ENCODE peak calls at places on chromosome 10, in ten cellular contexts. K is HCT116, F is SK-N-SH, P is stomach, G is GM23338, X is GM12878, B is breast epithelium, W is transverse colon, J is HepG2, Z is K562. H is an unnamed sample.

GRCh38 chr10:103653581-103654020 is 160.1 kb downstream of the NEURL1 start:
- DNase-seq in X (no peak), K (no peak), Z (no peak), J (no peak), P (peak; percentile 59), G (no peak), B (no peak), W (peak; percentile 88), F (no peak), H (no peak)

GRCh38 chr10:78830062-78830974 is 238.4 kb upstream of the ZMIZ1 start:
- DNase-seq in Z (no peak), G (no peak), P (no peak), F (no peak), J (no peak), X (no peak), K (no peak), B (no peak), W (no peak), H (no peak)

GRCh38 chr10:5613481-5613880 is 52.9 kb downstream of the ASB13 start:
- DNase-seq in K (no peak), G (no peak), B (no peak), J (no peak), Z (no peak), W (no peak), F (no peak), P (no peak), X (no peak), H (no peak)

GRCh38 chr10:42491001-42491592 is 147.3 kb downstream of the ZNF33B start:
- DNase-seq in B (no peak), P (no peak), X (no peak), Z (peak; percentile 12), J (no peak), F (no peak), K (no peak), G (no peak), W (no peak), H (no peak)

GRCh38 chr10:78359641-78360091 is 326.0 kb downstream of the RPS24 start:
- DNase-seq in X (no peak), J (no peak), F (peak; percentile 42), G (no peak), B (no peak), K (no peak), Z (no peak), W (no peak), P (no peak), H (no peak)

GRCh38 chr10:127873901-127874470 is 18.8 kb downstream of the CLRN3 start:
- DNase-seq in G (no peak), B (no peak), J (no peak), F (no peak), W (no peak), K (no peak), P (no peak), Z (no peak), X (no peak), H (no peak)

GRCh38 chr10:130179640-130180039 is 43.4 kb downstream of the GLRX3 start:
- DNase-seq in B (no peak), P (no peak), G (peak; percentile 90), F (peak; percentile 47), Z (peak; percentile 46), X (no peak), W (no peak), K (peak; percentile 24), J (peak; percentile 54), H (no peak)

GRCh38 chr10:74039561-74040145 is 41.7 kb downstream of the VCL start:
- DNase-seq in B (no peak), G (no peak), F (no peak), J (no peak), K (no peak), Z (peak; percentile 67), W (peak; percentile 18), P (no peak), X (no peak), H (peak; percentile 81)

GRCh38 chr10:125004571-125005311 is 62.8 kb downstream of the ZRANB1 start:
- DNase-seq in Z (no peak), P (peak; percentile 17), G (no peak), K (no peak), B (peak; percentile 13), J (no peak), X (no peak), W (peak; percentile 4), F (peak; percentile 22), H (peak; percentile 61)

GRCh38 chr10:7464703-7465102 is 53.9 kb upstream of the SFMBT2 start:
- DNase-seq in F (no peak), Z (no peak), G (no peak), X (no peak), J (no peak), B (no peak), P (no peak), W (no peak), K (no peak), H (peak; percentile 63)

GRCh38 chr10:122419890-122420623 is 34.4 kb upstream of the ARMS2 start:
- DNase-seq in J (no peak), G (no peak), Z (no peak), B (no peak), W (no peak), X (no peak), F (no peak), P (no peak), K (no peak), H (peak; percentile 63)

GRCh38 chr10:124063736-124064135 is 29.7 kb downstream of the CHST15 start:
- DNase-seq in W (peak; percentile 47), F (no peak), G (no peak), Z (no peak), P (no peak), B (no peak), J (peak; percentile 32), X (no peak), K (no peak), H (peak; percentile 84)

GRCh38 chr10:3889961-3890522 is 105.0 kb upstream of the KLF6 start:
- DNase-seq in X (no peak), B (no peak), Z (no peak), K (peak; percentile 94), J (peak; percentile 99), P (no peak), G (peak; percentile 39), F (no peak), W (no peak), H (no peak)

GRCh38 chr10:86599729-86600128 is 54.6 kb upstream of the OPN4 start:
- DNase-seq in P (peak; percentile 63), W (peak; percentile 64), G (peak; percentile 79), Z (peak; percentile 39), K (no peak), J (no peak), F (no peak), X (peak; percentile 47), B (no peak), H (no peak)

GRCh38 chr10:32937824-32938482 is 20.1 kb downstream of the ITGB1 start:
- DNase-seq in P (no peak), K (no peak), F (no peak), G (peak; percentile 54), W (peak; percentile 19), X (no peak), Z (no peak), B (no peak), J (peak; percentile 52), H (peak; percentile 69)
- H3K4me3 ChIP-seq in P (no peak overlapping the region), K (no peak overlapping the region), F (no peak overlapping the region), G (no peak overlapping the region), W (no peak overlapping the region), X (no peak overlapping the region), Z (no peak overlapping the region), B (peak overlapping the region; percentile 30), J (no peak overlapping the region), H (no peak overlapping the region)

DNA sequence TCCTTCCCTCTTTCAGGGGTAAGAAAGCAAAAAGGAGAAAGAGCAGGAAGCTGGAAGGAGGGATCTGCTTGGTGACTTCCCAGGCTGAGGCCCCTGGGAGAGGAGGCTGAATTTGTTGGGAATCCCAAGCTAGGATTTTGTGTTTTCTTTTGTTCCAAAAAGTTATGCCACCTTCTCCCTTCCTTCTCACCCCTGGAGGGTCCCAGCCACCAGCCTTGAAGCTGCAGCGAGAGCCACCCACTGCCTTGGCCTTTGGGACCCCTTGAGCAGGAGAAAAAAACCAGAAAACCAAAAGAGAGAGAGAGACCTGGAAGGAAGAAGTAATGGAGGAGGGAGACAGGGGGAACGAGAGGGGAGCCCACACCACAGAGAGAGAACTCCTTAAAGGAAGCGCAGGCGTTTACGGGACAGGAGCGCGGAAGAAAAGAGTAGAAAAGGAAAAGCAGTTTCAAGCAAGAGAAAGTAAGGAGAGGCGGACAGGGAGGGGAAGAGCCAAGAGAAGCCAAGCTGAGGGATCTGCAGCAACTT is 7.1 kb downstream of the VAX1 start:
- DNase-seq in X (no peak), B (no peak), G (no peak), P (no peak), Z (no peak), K (no peak), F (no peak), W (no peak), J (no peak), H (no peak)
- H3K4me1 ChIP-seq in X (no peaks in the 10 kb centered on the region), B (no peaks in the 10 kb centered on the region), G (peaks cover 61% of the 10 kb centered on the region), P (peaks cover 39% of the 10 kb centered on the region), Z (no peaks in the 10 kb centered on the region), K (no peaks in the 10 kb centered on the region), F (no peaks in the 10 kb centered on the region), W (peaks cover 33% of the 10 kb centered on the region), J (peaks cover 10% of the 10 kb centered on the region), H (no peaks in the 10 kb centered on the region)

DNA sequence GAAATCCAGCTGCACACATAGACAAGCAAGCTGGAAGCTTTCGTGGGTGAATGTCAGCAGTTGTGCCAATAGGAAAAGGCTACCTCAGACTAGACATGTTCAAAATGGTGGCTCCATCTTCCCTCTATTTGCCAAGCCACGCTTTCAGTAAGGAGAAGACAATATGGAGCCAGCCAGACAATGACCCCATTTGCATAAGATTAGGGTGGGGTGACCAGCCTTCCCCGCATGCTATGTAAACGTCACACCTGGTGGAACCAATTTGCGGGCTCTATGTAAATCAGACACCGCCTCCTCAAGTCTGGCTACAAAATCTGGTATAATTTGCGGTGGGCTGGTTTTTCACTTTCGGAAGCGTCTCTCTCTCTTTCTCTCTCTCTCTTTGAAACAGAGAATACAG is 297.4 kb upstream of the PCDH15 start:
- DNase-seq in B (no peak), P (no peak), W (no peak), F (no peak), K (no peak), X (no peak), G (peak; percentile 44), Z (no peak), J (no peak), H (no peak)
- TF ChIP-seq POLR2AphosphoS5 in B (no peak), P (no peak), W (no peak), F (no peak), K (no peak), X (no peak), G (no peak), Z (no peak), J (no peak), H (no peak)

GRCh38 chr10:110822708-110823291 is 48.9 kb upstream of the PDCD4 start:
- DNase-seq in B (peak; percentile 69), P (no peak), W (no peak), G (peak; percentile 83), J (no peak), Z (no peak), F (peak; percentile 41), X (no peak), K (no peak), H (peak; percentile 64)
- H3K4me3 ChIP-seq in B (no peak overlapping the region), P (no peak overlapping the region), W (no peak overlapping the region), G (no peak overlapping the region), J (no peak overlapping the region), Z (no peak overlapping the region), F (no peak overlapping the region), X (no peak overlapping the region), K (no peak overlapping the region), H (no peak overlapping the region)

GRCh38 chr10:114525368-114525949 is 121.2 kb upstream of the AFAP1L2 start:
- DNase-seq in P (no peak), G (no peak), B (no peak), K (no peak), Z (no peak), J (no peak), F (no peak), X (no peak), W (no peak), H (no peak)
- H3K4me1 ChIP-seq in P (peaks cover 73% of the 10 kb centered on the region), G (peaks cover 50% of the 10 kb centered on the region), B (peaks cover 24% of the 10 kb centered on the region), K (peaks cover 48% of the 10 kb centered on the region), Z (no peaks in the 10 kb centered on the region), J (peaks cover 60% of the 10 kb centered on the region), F (no peaks in the 10 kb centered on the region), X (peaks cover 3% of the 10 kb centered on the region), W (peaks cover 72% of the 10 kb centered on the region), H (peaks cover 6% of the 10 kb centered on the region)

H was measured in sigmoid colon.